ENCODE peak calls at places on chromosomes 2 and 18, in seven cellular contexts. One of them, this sample, is unnamed.

GRCh38 chr2:26577442-26578433 is 63.4 kb downstream of the CIB4 start:
- DNase-seq in BJ: no peak
- DNase-seq in astrocyte: peak
- DNase-seq in keratinocyte: no peak
- DNase-seq in cardiac muscle cell: peak
- DNase-seq in kidney epithelial cell: peak
- DNase-seq in AG10803: peak
- DNase-seq in this sample: peak

GRCh38 chr2:43943809-43944452 is 51.9 kb downstream of the LRPPRC start:
- DNase-seq in cardiac muscle cell: no peak
- DNase-seq in kidney epithelial cell: no peak
- DNase-seq in keratinocyte: no peak
- DNase-seq in astrocyte: no peak
- DNase-seq in AG10803: no peak
- DNase-seq in BJ: no peak
- DNase-seq in this sample: no peak

GRCh38 chr2:197786010-197786877 is 1.1 kb upstream of the BOLL start:
- DNase-seq in keratinocyte: no peak
- DNase-seq in astrocyte: no peak
- DNase-seq in cardiac muscle cell: peak
- DNase-seq in AG10803: no peak
- DNase-seq in BJ: no peak
- DNase-seq in kidney epithelial cell: no peak
- DNase-seq in this sample: peak

GRCh38 chr2:228446732-228447131 is 265.2 kb upstream of the SPHKAP start:
- DNase-seq in cardiac muscle cell: no peak
- DNase-seq in AG10803: peak
- DNase-seq in astrocyte: peak
- DNase-seq in keratinocyte: no peak
- DNase-seq in BJ: no peak
- DNase-seq in kidney epithelial cell: no peak
- DNase-seq in this sample: no peak

GRCh38 chr2:12764075-12764722 is 47.5 kb downstream of the TRIB2 start:
- DNase-seq in astrocyte: peak
- DNase-seq in AG10803: peak
- DNase-seq in keratinocyte: no peak
- DNase-seq in kidney epithelial cell: no peak
- DNase-seq in cardiac muscle cell: no peak
- DNase-seq in BJ: no peak
- DNase-seq in this sample: no peak

GRCh38 chr2:130328710-130329109 is 14.0 kb upstream of the IMP4 start:
- DNase-seq in kidney epithelial cell: no peak
- DNase-seq in AG10803: peak
- DNase-seq in cardiac muscle cell: no peak
- DNase-seq in keratinocyte: peak
- DNase-seq in BJ: no peak
- DNase-seq in astrocyte: peak
- DNase-seq in this sample: no peak

GRCh38 chr18:53458944-53459580 is 765.4 kb downstream of the MBD2 start:
- DNase-seq in kidney epithelial cell: no peak
- DNase-seq in AG10803: no peak
- DNase-seq in keratinocyte: no peak
- DNase-seq in astrocyte: peak
- DNase-seq in BJ: no peak
- DNase-seq in cardiac muscle cell: no peak
- DNase-seq in this sample: peak

GRCh38 chr2:238489896-238490295 is 63.2 kb downstream of the ASB1 start:
- DNase-seq in keratinocyte: no peak
- DNase-seq in kidney epithelial cell: no peak
- DNase-seq in AG10803: no peak
- DNase-seq in cardiac muscle cell: no peak
- DNase-seq in BJ: no peak
- DNase-seq in astrocyte: no peak
- DNase-seq in this sample: no peak

GRCh38 chr2:239695728-239696240 is 295.0 kb upstream of the HDAC4 start:
- DNase-seq in cardiac muscle cell: no peak
- DNase-seq in kidney epithelial cell: no peak
- DNase-seq in astrocyte: no peak
- DNase-seq in keratinocyte: no peak
- DNase-seq in BJ: no peak
- DNase-seq in AG10803: no peak
- DNase-seq in this sample: no peak

GRCh38 chr2:43636616-43637015 is 444 bp upstream of the PLEKHH2 start:
- DNase-seq in kidney epithelial cell: no peak
- DNase-seq in cardiac muscle cell: no peak
- DNase-seq in astrocyte: no peak
- DNase-seq in AG10803: no peak
- DNase-seq in BJ: no peak
- DNase-seq in keratinocyte: no peak
- DNase-seq in this sample: no peak

GRCh38 chr2:10235909-10236550 is 66.7 kb upstream of the HPCAL1 start:
- DNase-seq in kidney epithelial cell: no peak
- DNase-seq in keratinocyte: no peak
- DNase-seq in cardiac muscle cell: no peak
- DNase-seq in BJ: no peak
- DNase-seq in astrocyte: no peak
- DNase-seq in AG10803: no peak
- DNase-seq in this sample: no peak

GRCh38 chr2:10467401-10467800 is 19.3 kb upstream of the ODC1 start:
- DNase-seq in cardiac muscle cell: peak
- DNase-seq in astrocyte: no peak
- DNase-seq in kidney epithelial cell: no peak
- DNase-seq in BJ: no peak
- DNase-seq in AG10803: no peak
- DNase-seq in keratinocyte: no peak
- DNase-seq in this sample: peak

GRCh38 chr2:133579295-133579694 is 11.0 kb upstream of the NCKAP5 start:
- DNase-seq in BJ: no peak
- DNase-seq in astrocyte: peak
- DNase-seq in kidney epithelial cell: no peak
- DNase-seq in cardiac muscle cell: no peak
- DNase-seq in keratinocyte: peak
- DNase-seq in AG10803: no peak
- DNase-seq in this sample: no peak

GRCh38 chr2:111209045-111209514 is 88.4 kb downstream of the BCL2L11 start:
- DNase-seq in astrocyte: peak
- DNase-seq in BJ: no peak
- DNase-seq in AG10803: peak
- DNase-seq in keratinocyte: no peak
- DNase-seq in kidney epithelial cell: peak
- DNase-seq in cardiac muscle cell: no peak
- DNase-seq in this sample: no peak

GRCh38 chr2:217610411-217610814 is 392.4 kb downstream of the TNS1 start:
- DNase-seq in BJ: no peak
- DNase-seq in AG10803: no peak
- DNase-seq in cardiac muscle cell: no peak
- DNase-seq in kidney epithelial cell: no peak
- DNase-seq in astrocyte: no peak
- DNase-seq in keratinocyte: no peak
- DNase-seq in this sample: no peak

GRCh38 chr18:29191263-29191662 is 1014.3 kb upstream of the CDH2 start:
- DNase-seq in cardiac muscle cell: no peak
- DNase-seq in kidney epithelial cell: no peak
- DNase-seq in astrocyte: peak
- DNase-seq in BJ: no peak
- DNase-seq in keratinocyte: no peak
- DNase-seq in AG10803: peak
- DNase-seq in this sample: no peak

GRCh38 chr18:29198834-29199233 is 1021.9 kb upstream of the CDH2 start:
- DNase-seq in AG10803: no peak
- DNase-seq in kidney epithelial cell: no peak
- DNase-seq in keratinocyte: no peak
- DNase-seq in BJ: no peak
- DNase-seq in astrocyte: no peak
- DNase-seq in cardiac muscle cell: no peak
- DNase-seq in this sample: no peak

DNA sequence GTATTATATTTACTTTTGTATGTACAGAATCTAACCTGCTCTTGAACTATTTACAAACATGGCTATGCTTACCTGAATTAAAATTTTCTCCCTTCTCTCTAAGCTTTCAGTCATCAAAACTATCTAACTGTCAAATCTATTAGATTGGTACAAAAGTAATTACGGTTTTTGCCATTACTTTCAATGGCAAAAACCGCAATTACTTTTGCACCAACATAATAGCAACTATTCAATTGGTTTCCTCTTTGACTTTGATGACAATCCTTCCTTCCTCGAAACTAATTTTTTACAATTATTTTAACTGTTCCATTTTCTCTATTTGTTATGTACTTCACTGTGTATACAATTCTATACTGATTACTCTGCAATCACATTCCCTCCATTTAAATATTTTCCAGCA is 1019.4 kb upstream of the CDH2 start:
- DNase-seq in AG10803: no peak
- DNase-seq in cardiac muscle cell: no peak
- DNase-seq in kidney epithelial cell: no peak
- DNase-seq in keratinocyte: no peak
- DNase-seq in astrocyte: no peak
- DNase-seq in BJ: no peak
- DNase-seq in this sample: no peak
- TF ChIP-seq CTCF in AG10803: no peak
- TF ChIP-seq CTCF in cardiac muscle cell: no peak
- TF ChIP-seq CTCF in kidney epithelial cell: no peak
- TF ChIP-seq CTCF in keratinocyte: no peak
- TF ChIP-seq CTCF in astrocyte: no peak
- TF ChIP-seq CTCF in BJ: no peak
- TF ChIP-seq CTCF in this sample: no peak

GRCh38 chr2:235937526-235937925 is 230.7 kb downstream of the GBX2 start:
- DNase-seq in BJ: no peak
- DNase-seq in AG10803: no peak
- DNase-seq in astrocyte: no peak
- DNase-seq in keratinocyte: no peak
- DNase-seq in kidney epithelial cell: no peak
- DNase-seq in cardiac muscle cell: no peak
- DNase-seq in this sample: no peak

GRCh38 chr2:235935773-235936172 is 232.4 kb downstream of the GBX2 start:
- DNase-seq in kidney epithelial cell: no peak
- DNase-seq in BJ: no peak
- DNase-seq in keratinocyte: no peak
- DNase-seq in cardiac muscle cell: no peak
- DNase-seq in AG10803: no peak
- DNase-seq in astrocyte: no peak
- DNase-seq in this sample: no peak

GRCh38 chr2:235935071-235935470 is 233.1 kb downstream of the GBX2 start:
- DNase-seq in kidney epithelial cell: no peak
- DNase-seq in BJ: no peak
- DNase-seq in AG10803: no peak
- DNase-seq in keratinocyte: no peak
- DNase-seq in cardiac muscle cell: no peak
- DNase-seq in astrocyte: no peak
- DNase-seq in this sample: no peak

GRCh38 chr2:235937092-235937491 is 231.1 kb downstream of the GBX2 start:
- DNase-seq in AG10803: no peak
- DNase-seq in keratinocyte: no peak
- DNase-seq in astrocyte: no peak
- DNase-seq in kidney epithelial cell: no peak
- DNase-seq in BJ: no peak
- DNase-seq in cardiac muscle cell: no peak
- DNase-seq in this sample: no peak

DNA sequence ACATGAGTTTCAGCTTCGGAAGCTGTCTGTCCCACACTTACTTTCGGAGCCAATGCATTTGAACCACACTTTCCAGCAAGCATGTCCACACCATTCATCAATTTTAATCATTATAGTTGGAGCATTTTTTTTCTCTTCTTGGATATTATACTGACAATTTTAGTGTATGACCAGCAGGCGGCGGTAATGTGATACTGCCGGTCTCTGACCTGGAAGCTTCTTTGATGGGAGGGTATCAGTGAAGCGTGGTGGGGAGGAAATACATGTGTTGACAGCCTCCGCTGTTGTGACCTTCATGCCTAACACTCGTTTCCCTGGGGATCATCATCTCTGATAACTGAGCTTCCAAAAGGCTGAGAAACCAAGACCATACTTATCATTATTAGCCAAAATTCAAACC is 231.7 kb downstream of the GBX2 start:
- DNase-seq in keratinocyte: no peak
- DNase-seq in AG10803: no peak
- DNase-seq in astrocyte: no peak
- DNase-seq in BJ: no peak
- DNase-seq in kidney epithelial cell: no peak
- DNase-seq in cardiac muscle cell: no peak
- DNase-seq in this sample: peak
- TF ChIP-seq CTCF in keratinocyte: peak
- TF ChIP-seq CTCF in AG10803: peak
- TF ChIP-seq CTCF in astrocyte: peak
- TF ChIP-seq CTCF in BJ: peak
- TF ChIP-seq CTCF in kidney epithelial cell: peak
- TF ChIP-seq CTCF in cardiac muscle cell: peak
- TF ChIP-seq CTCF in this sample: peak

GRCh38 chr18:9335255-9336045 is 877 bp downstream of the TWSG1 start:
- DNase-seq in BJ: no peak
- DNase-seq in AG10803: peak
- DNase-seq in keratinocyte: no peak
- DNase-seq in kidney epithelial cell: no peak
- DNase-seq in cardiac muscle cell: no peak
- DNase-seq in astrocyte: no peak
- DNase-seq in this sample: no peak

GRCh38 chr18:9330419-9330818 is 4.2 kb upstream of the TWSG1 start:
- DNase-seq in keratinocyte: no peak
- DNase-seq in AG10803: no peak
- DNase-seq in BJ: no peak
- DNase-seq in cardiac muscle cell: no peak
- DNase-seq in astrocyte: no peak
- DNase-seq in kidney epithelial cell: no peak
- DNase-seq in this sample: no peak

GRCh38 chr18:9334351-9335254 is at the start of gene TWSG1:
- DNase-seq in keratinocyte: peak
- DNase-seq in AG10803: peak
- DNase-seq in BJ: peak
- DNase-seq in cardiac muscle cell: peak
- DNase-seq in kidney epithelial cell: peak
- DNase-seq in astrocyte: peak
- DNase-seq in this sample: peak

GRCh38 chr18:9336827-9337226 is 2.3 kb downstream of the TWSG1 start:
- DNase-seq in BJ: no peak
- DNase-seq in cardiac muscle cell: no peak
- DNase-seq in astrocyte: no peak
- DNase-seq in kidney epithelial cell: no peak
- DNase-seq in keratinocyte: no peak
- DNase-seq in AG10803: no peak
- DNase-seq in this sample: no peak

GRCh38 chr18:9333441-9334350 is 877 bp upstream of the TWSG1 start:
- DNase-seq in astrocyte: no peak
- DNase-seq in cardiac muscle cell: no peak
- DNase-seq in kidney epithelial cell: no peak
- DNase-seq in AG10803: no peak
- DNase-seq in BJ: no peak
- DNase-seq in keratinocyte: no peak
- DNase-seq in this sample: no peak
- TF ChIP-seq CTCF in astrocyte: no peak
- TF ChIP-seq CTCF in cardiac muscle cell: no peak
- TF ChIP-seq CTCF in kidney epithelial cell: no peak
- TF ChIP-seq CTCF in AG10803: no peak
- TF ChIP-seq CTCF in BJ: no peak
- TF ChIP-seq CTCF in keratinocyte: no peak
- TF ChIP-seq CTCF in this sample: no peak

DNA sequence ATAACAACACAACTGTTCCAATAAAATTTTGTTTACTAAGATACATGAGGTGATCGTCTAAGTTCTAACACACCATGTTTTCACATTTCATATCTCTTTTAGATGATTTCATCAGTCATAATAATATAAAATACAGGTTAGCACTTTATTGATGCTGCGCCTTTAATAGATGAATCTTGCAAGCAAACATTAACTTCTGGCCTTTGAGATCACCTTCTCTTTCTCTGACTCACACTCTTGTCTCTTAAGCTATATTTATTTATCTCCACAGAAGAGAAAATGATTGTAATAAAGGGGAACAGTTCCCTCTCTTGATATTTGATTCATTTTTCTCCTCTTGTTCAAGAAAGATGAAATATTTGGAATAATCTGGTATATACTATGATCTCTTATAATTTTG is 603.3 kb upstream of the POU3F3 start:
- DNase-seq in kidney epithelial cell: peak
- DNase-seq in AG10803: no peak
- DNase-seq in astrocyte: no peak
- DNase-seq in BJ: no peak
- DNase-seq in keratinocyte: no peak
- DNase-seq in cardiac muscle cell: no peak
- DNase-seq in this sample: no peak
- TF ChIP-seq CTCF in kidney epithelial cell: no peak
- TF ChIP-seq CTCF in AG10803: no peak
- TF ChIP-seq CTCF in astrocyte: no peak
- TF ChIP-seq CTCF in BJ: no peak
- TF ChIP-seq CTCF in keratinocyte: no peak
- TF ChIP-seq CTCF in cardiac muscle cell: no peak
- TF ChIP-seq CTCF in this sample: no peak

This sample was measured in endothelial cell.